ENCODE peak calls at places on chromosomes 12 and 14, in eight cellular contexts. U is A549, X is HCT116, F is H1, D is GM12878, O is endothelial cell of umbilical vein, H is K562, E is HepG2. A is an unnamed sample.

GRCh38 chr12:89781961-89782360 is 73.3 kb upstream of the ATP2B1 start:
- DNase-seq in H (no peak), E (no peak), X (no peak), O (no peak), U (no peak), D (no peak), F (no peak), A (no peak)

GRCh38 chr14:102849522-102850379 is 72.5 kb downstream of the TRAF3 start:
- DNase-seq in D (no peak), X (no peak), O (peak; percentile 71), F (no peak), U (no peak), H (peak; percentile 19), E (no peak), A (no peak)

GRCh38 chr14:23071975-23072539 is 14.7 kb upstream of the CDH24 start:
- DNase-seq in E (no peak), F (no peak), H (no peak), U (no peak), D (no peak), O (no peak), X (no peak), A (no peak)

GRCh38 chr12:112116232-112117060 is 7.9 kb upstream of the NAA25 start:
- DNase-seq in H (peak; percentile 87), U (peak; percentile 28), D (no peak), O (peak; percentile 82), X (peak; percentile 23), E (peak; percentile 83), F (peak; percentile 47), A (peak; percentile 94)

GRCh38 chr14:54488318-54488645 is 498 bp downstream of the GMFB start:
- DNase-seq in D (no peak), O (no peak), U (no peak), E (no peak), F (no peak), X (no peak), H (no peak), A (no peak)

GRCh38 chr12:111435661-111436201 is 30.0 kb downstream of the SH2B3 start:
- DNase-seq in O (no peak), X (no peak), U (no peak), D (no peak), F (no peak), H (no peak), E (no peak), A (peak; percentile 66)

GRCh38 chr12:92596388-92596787 is 106.4 kb upstream of the PLEKHG7 start:
- DNase-seq in U (no peak), H (no peak), X (no peak), O (no peak), F (no peak), D (no peak), E (no peak), A (no peak)

GRCh38 chr12:18461738-18462137 is 200.4 kb downstream of the PIK3C2G start:
- DNase-seq in D (no peak), E (no peak), U (no peak), F (no peak), O (peak; percentile 12), X (no peak), H (no peak), A (no peak)

GRCh38 chr12:25716842-25717241 is 163.8 kb upstream of the LMNTD1 start:
- DNase-seq in E (no peak), X (no peak), U (no peak), H (no peak), O (no peak), F (no peak), D (no peak), A (no peak)

GRCh38 chr14:56299306-56299984 is 181.2 kb downstream of the PELI2 start:
- DNase-seq in H (no peak), U (no peak), F (no peak), X (no peak), E (no peak), O (no peak), D (no peak), A (no peak)

GRCh38 chr14:80956105-80956504 is 684 bp downstream of the TSHR start:
- DNase-seq in O (no peak), F (no peak), X (no peak), U (no peak), E (no peak), H (no peak), D (no peak), A (no peak)

GRCh38 chr14:62409909-62410308 is 635.3 kb downstream of the KCNH5 start:
- DNase-seq in H (no peak), O (no peak), F (no peak), X (no peak), E (no peak), U (no peak), D (no peak), A (no peak)

GRCh38 chr12:22262309-22262708 is 72.2 kb downstream of the ST8SIA1 start:
- DNase-seq in F (no peak), D (no peak), X (no peak), H (no peak), O (no peak), E (no peak), U (no peak), A (peak; percentile 10)

GRCh38 chr12:71721781-71722511 is 32.7 kb upstream of the RAB21 start:
- DNase-seq in X (no peak), H (peak; percentile 58), O (no peak), U (no peak), F (no peak), E (no peak), D (no peak), A (no peak)

GRCh38 chr12:11812558-11813421 is 163.3 kb downstream of the ETV6 start:
- DNase-seq in O (peak; percentile 59), D (no peak), E (peak; percentile 78), F (no peak), X (no peak), U (no peak), H (no peak), A (peak; percentile 79)

GRCh38 chr12:30691122-30691879 is 4.4 kb downstream of the IPO8 start:
- DNase-seq in X (no peak), U (peak; percentile 8), H (peak; percentile 39), E (peak; percentile 41), O (no peak), F (no peak), D (no peak), A (peak; percentile 22)

GRCh38 chr12:116529686-116530085 is 29.5 kb upstream of the MAP1LC3B2 start:
- DNase-seq in F (no peak), D (no peak), O (no peak), U (no peak), X (no peak), E (no peak), H (no peak), A (no peak)

GRCh38 chr12:13478650-13479181 is 282.2 kb downstream of the EMP1 start:
- DNase-seq in F (no peak), E (no peak), O (no peak), U (no peak), H (no peak), D (no peak), X (no peak), A (no peak)

GRCh38 chr12:119695034-119695433 is 27.1 kb downstream of the PRKAB1 start:
- DNase-seq in D (no peak), F (no peak), O (no peak), X (no peak), U (peak; percentile 21), E (peak; percentile 23), H (peak; percentile 34), A (no peak)

GRCh38 chr12:72010365-72010764 is 71.7 kb downstream of the TPH2 start:
- DNase-seq in X (no peak), E (no peak), D (no peak), H (no peak), O (no peak), F (no peak), U (no peak), A (no peak)

GRCh38 chr14:72928872-72929271 is 2.6 kb downstream of the DCAF4 start:
- DNase-seq in E (no peak), D (no peak), H (no peak), X (no peak), O (no peak), U (no peak), F (no peak), A (no peak)

GRCh38 chr12:122128481-122128880 is 45.5 kb downstream of the IL31 start:
- DNase-seq in X (no peak), H (no peak), F (no peak), O (no peak), D (no peak), U (no peak), E (no peak), A (no peak)

GRCh38 chr12:122130150-122130549 is 43.9 kb downstream of the IL31 start:
- DNase-seq in H (no peak), F (no peak), U (no peak), X (peak; percentile 28), O (no peak), E (no peak), D (no peak), A (no peak)

GRCh38 chr12:122126713-122127597 is 47.1 kb downstream of the IL31 start:
- DNase-seq in F (no peak), O (no peak), U (peak; percentile 58), X (no peak), H (no peak), D (no peak), E (peak; percentile 73), A (no peak)

GRCh38 chr12:122127839-122128238 is 46.2 kb downstream of the IL31 start:
- DNase-seq in E (no peak), X (no peak), D (no peak), H (no peak), U (no peak), F (no peak), O (no peak), A (no peak)

DNA sequence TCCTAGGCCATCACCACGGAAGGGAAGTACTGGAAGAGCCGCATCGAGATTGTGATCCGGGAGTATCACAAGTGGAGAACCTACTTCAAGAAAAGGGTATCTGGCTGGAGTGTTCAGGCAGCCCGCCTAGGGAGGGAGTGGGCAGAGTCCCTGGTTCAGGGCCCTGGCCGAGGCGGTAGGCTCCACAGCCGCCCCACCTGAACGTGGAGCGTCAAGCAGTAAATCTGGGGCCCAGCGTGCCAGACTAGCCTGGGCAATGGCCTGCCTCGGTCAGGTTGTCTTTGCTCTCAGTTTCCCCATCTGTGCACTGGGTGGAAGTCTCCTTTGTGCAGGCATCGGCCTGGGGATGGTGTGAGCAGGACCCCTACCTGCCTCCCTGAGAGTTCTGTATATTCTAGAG is 44.9 kb downstream of the IL31 start:
- DNase-seq in O (no peak), F (no peak), U (no peak), H (no peak), X (no peak), D (no peak), E (no peak), A (no peak)
- H3K4me3 ChIP-seq in O (no peak overlapping the region), F (no peak overlapping the region), U (no peak overlapping the region), H (no peak overlapping the region), X (no peak overlapping the region), D (no peak overlapping the region), E (no peak overlapping the region), A (no peak overlapping the region)

GRCh38 chr12:95882080-95882479 is 23.3 kb downstream of the SNRPF start:
- DNase-seq in U (no peak), H (no peak), E (no peak), O (no peak), D (no peak), X (no peak), F (no peak), A (no peak)
- TF ChIP-seq MAX in U (no peak), H (no peak), E (no peak), O (no peak), D (no peak), X (no peak), F (no peak), A (no peak)

GRCh38 chr14:50573862-50574261 is 13.9 kb downstream of the ATL1 start:
- DNase-seq in D (no peak), H (no peak), O (no peak), X (no peak), E (no peak), U (no peak), F (no peak), A (no peak)
- TF ChIP-seq POLR2A in D (no peak), H (no peak), O (no peak), X (no peak), E (no peak), U (no peak), F (no peak), A (no peak)

GRCh38 chr12:79194595-79194994 is 330.0 kb downstream of the SYT1 start:
- DNase-seq in D (no peak), E (no peak), U (no peak), F (no peak), X (no peak), H (no peak), O (no peak), A (no peak)
- H3K4me3 ChIP-seq in D (no peak overlapping the region), E (no peak overlapping the region), U (no peak overlapping the region), F (no peak overlapping the region), X (no peak overlapping the region), H (no peak overlapping the region), O (no peak overlapping the region), A (no peak overlapping the region)

A was measured in NB4.